ENCODE peak calls at places on chromosomes 2 and 18, in seven cellular contexts. One of them, this sample, is unnamed.

GRCh38 chr2:9638532-9638931 is 7.7 kb upstream of the YWHAQ start:
- DNase-seq in mammary epithelial cell: peak
- DNase-seq in cardiac fibroblast: peak
- DNase-seq in body of pancreas: peak
- DNase-seq in pancreas: no peak
- DNase-seq in dorsolateral prefrontal cortex: peak
- DNase-seq in colonic mucosa: peak
- DNase-seq in this sample: peak

GRCh38 chr2:8514274-8514662 is 167.6 kb upstream of the ID2 start:
- DNase-seq in mammary epithelial cell: no peak
- DNase-seq in dorsolateral prefrontal cortex: no peak
- DNase-seq in body of pancreas: no peak
- DNase-seq in cardiac fibroblast: no peak
- DNase-seq in pancreas: no peak
- DNase-seq in colonic mucosa: no peak
- DNase-seq in this sample: no peak

GRCh38 chr2:8609357-8609804 is 72.5 kb upstream of the ID2 start:
- DNase-seq in pancreas: no peak
- DNase-seq in mammary epithelial cell: no peak
- DNase-seq in body of pancreas: no peak
- DNase-seq in dorsolateral prefrontal cortex: no peak
- DNase-seq in colonic mucosa: peak
- DNase-seq in cardiac fibroblast: peak
- DNase-seq in this sample: no peak

GRCh38 chr2:98729652-98730051 is 1.3 kb downstream of the MGAT4A start:
- DNase-seq in cardiac fibroblast: no peak
- DNase-seq in colonic mucosa: no peak
- DNase-seq in mammary epithelial cell: no peak
- DNase-seq in dorsolateral prefrontal cortex: no peak
- DNase-seq in pancreas: no peak
- DNase-seq in body of pancreas: no peak
- DNase-seq in this sample: no peak

GRCh38 chr2:237198144-237198900 is 112.6 kb downstream of the COPS8 start:
- DNase-seq in dorsolateral prefrontal cortex: no peak
- DNase-seq in mammary epithelial cell: no peak
- DNase-seq in pancreas: no peak
- DNase-seq in body of pancreas: no peak
- DNase-seq in cardiac fibroblast: peak
- DNase-seq in colonic mucosa: no peak
- DNase-seq in this sample: peak

GRCh38 chr2:217147751-217148318 is 288.0 kb upstream of the TNP1 start:
- DNase-seq in dorsolateral prefrontal cortex: no peak
- DNase-seq in mammary epithelial cell: no peak
- DNase-seq in pancreas: no peak
- DNase-seq in body of pancreas: no peak
- DNase-seq in colonic mucosa: no peak
- DNase-seq in cardiac fibroblast: peak
- DNase-seq in this sample: no peak

GRCh38 chr2:189874571-189875320 is 90.5 kb downstream of the PMS1 start:
- DNase-seq in dorsolateral prefrontal cortex: no peak
- DNase-seq in mammary epithelial cell: no peak
- DNase-seq in pancreas: no peak
- DNase-seq in colonic mucosa: no peak
- DNase-seq in cardiac fibroblast: no peak
- DNase-seq in body of pancreas: no peak
- DNase-seq in this sample: no peak

GRCh38 chr2:229401126-229401865 is 130.2 kb upstream of the PID1 start:
- DNase-seq in colonic mucosa: no peak
- DNase-seq in body of pancreas: no peak
- DNase-seq in mammary epithelial cell: no peak
- DNase-seq in cardiac fibroblast: peak
- DNase-seq in pancreas: no peak
- DNase-seq in dorsolateral prefrontal cortex: no peak
- DNase-seq in this sample: peak

GRCh38 chr2:38554973-38555595 is 47.6 kb downstream of the HNRNPLL start:
- DNase-seq in mammary epithelial cell: no peak
- DNase-seq in pancreas: no peak
- DNase-seq in dorsolateral prefrontal cortex: no peak
- DNase-seq in colonic mucosa: no peak
- DNase-seq in body of pancreas: no peak
- DNase-seq in cardiac fibroblast: peak
- DNase-seq in this sample: peak

GRCh38 chr2:159615936-159616733 is at the start of gene BAZ2B:
- DNase-seq in mammary epithelial cell: peak
- DNase-seq in cardiac fibroblast: peak
- DNase-seq in body of pancreas: peak
- DNase-seq in dorsolateral prefrontal cortex: peak
- DNase-seq in pancreas: peak
- DNase-seq in colonic mucosa: peak
- DNase-seq in this sample: peak

GRCh38 chr2:191222507-191222906 is 22.7 kb upstream of the MYO1B start:
- DNase-seq in body of pancreas: no peak
- DNase-seq in dorsolateral prefrontal cortex: no peak
- DNase-seq in pancreas: no peak
- DNase-seq in cardiac fibroblast: peak
- DNase-seq in mammary epithelial cell: peak
- DNase-seq in colonic mucosa: no peak
- DNase-seq in this sample: peak

GRCh38 chr2:101190753-101191516 is 39.8 kb upstream of the TBC1D8 start:
- DNase-seq in body of pancreas: peak
- DNase-seq in colonic mucosa: no peak
- DNase-seq in pancreas: no peak
- DNase-seq in cardiac fibroblast: no peak
- DNase-seq in mammary epithelial cell: peak
- DNase-seq in dorsolateral prefrontal cortex: no peak
- DNase-seq in this sample: no peak

GRCh38 chr2:165636959-165637358 is 157.1 kb downstream of the GALNT3 start:
- DNase-seq in pancreas: no peak
- DNase-seq in body of pancreas: no peak
- DNase-seq in mammary epithelial cell: peak
- DNase-seq in colonic mucosa: no peak
- DNase-seq in dorsolateral prefrontal cortex: no peak
- DNase-seq in cardiac fibroblast: no peak
- DNase-seq in this sample: no peak

GRCh38 chr2:217035967-217036366 is 176.1 kb upstream of the TNP1 start:
- DNase-seq in cardiac fibroblast: peak
- DNase-seq in mammary epithelial cell: no peak
- DNase-seq in pancreas: no peak
- DNase-seq in dorsolateral prefrontal cortex: no peak
- DNase-seq in colonic mucosa: no peak
- DNase-seq in body of pancreas: peak
- DNase-seq in this sample: peak

GRCh38 chr2:216643986-216644662 is 10.9 kb downstream of the IGFBP2 start:
- DNase-seq in mammary epithelial cell: no peak
- DNase-seq in dorsolateral prefrontal cortex: no peak
- DNase-seq in cardiac fibroblast: peak
- DNase-seq in pancreas: peak
- DNase-seq in colonic mucosa: no peak
- DNase-seq in body of pancreas: peak
- DNase-seq in this sample: no peak

GRCh38 chr18:31255953-31256352 is 62.0 kb upstream of the DSG1 start:
- DNase-seq in dorsolateral prefrontal cortex: no peak
- DNase-seq in cardiac fibroblast: no peak
- DNase-seq in body of pancreas: no peak
- DNase-seq in pancreas: no peak
- DNase-seq in colonic mucosa: no peak
- DNase-seq in mammary epithelial cell: peak
- DNase-seq in this sample: no peak

GRCh38 chr2:218993345-218994315 is at the start of gene CRYBA2:
- DNase-seq in cardiac fibroblast: no peak
- DNase-seq in dorsolateral prefrontal cortex: no peak
- DNase-seq in colonic mucosa: no peak
- DNase-seq in mammary epithelial cell: no peak
- DNase-seq in body of pancreas: peak
- DNase-seq in pancreas: peak
- DNase-seq in this sample: no peak

DNA sequence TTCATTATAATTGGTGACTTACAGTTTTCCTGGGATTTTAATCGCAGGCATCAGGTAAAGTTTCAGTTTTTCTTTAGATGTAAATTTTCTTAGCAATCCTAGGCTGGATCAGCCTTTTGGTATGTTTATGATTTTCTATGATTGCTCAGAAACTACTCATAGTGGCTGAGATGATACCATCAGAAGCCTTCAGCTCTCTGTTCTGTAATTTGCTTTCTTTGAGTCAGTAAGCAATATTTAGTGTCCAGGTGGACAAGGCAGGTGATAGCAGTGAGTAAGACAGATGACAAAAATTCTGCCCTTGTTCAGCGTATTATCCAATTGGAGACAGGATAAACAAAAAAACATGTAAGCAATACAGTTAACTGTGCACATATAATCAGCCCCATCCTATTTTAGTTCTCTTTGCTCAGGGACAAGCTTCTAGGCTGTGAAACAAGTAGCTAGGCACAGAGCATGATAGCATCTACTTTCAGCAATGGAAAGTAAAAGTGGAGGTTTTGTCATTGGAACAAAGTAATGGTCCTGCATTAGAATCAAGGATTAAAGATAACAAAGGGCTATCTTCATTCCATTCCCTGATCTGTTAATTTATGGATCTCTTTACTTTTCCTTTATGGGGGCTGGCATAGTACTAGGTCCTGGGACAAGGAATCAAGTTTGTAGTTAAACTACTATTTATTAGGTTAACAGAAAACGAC is 100.8 kb downstream of the EPC2 start:
- DNase-seq in mammary epithelial cell: peak
- DNase-seq in cardiac fibroblast: no peak
- DNase-seq in dorsolateral prefrontal cortex: no peak
- DNase-seq in colonic mucosa: no peak
- DNase-seq in body of pancreas: no peak
- DNase-seq in pancreas: no peak
- DNase-seq in this sample: no peak
- H3K4me3 ChIP-seq in mammary epithelial cell: no peak
- H3K4me3 ChIP-seq in cardiac fibroblast: no peak
- H3K4me3 ChIP-seq in dorsolateral prefrontal cortex: no peak
- H3K4me3 ChIP-seq in colonic mucosa: no peak
- H3K4me3 ChIP-seq in body of pancreas: no peak
- H3K4me3 ChIP-seq in pancreas: no peak
- H3K4me3 ChIP-seq in this sample: no peak

DNA sequence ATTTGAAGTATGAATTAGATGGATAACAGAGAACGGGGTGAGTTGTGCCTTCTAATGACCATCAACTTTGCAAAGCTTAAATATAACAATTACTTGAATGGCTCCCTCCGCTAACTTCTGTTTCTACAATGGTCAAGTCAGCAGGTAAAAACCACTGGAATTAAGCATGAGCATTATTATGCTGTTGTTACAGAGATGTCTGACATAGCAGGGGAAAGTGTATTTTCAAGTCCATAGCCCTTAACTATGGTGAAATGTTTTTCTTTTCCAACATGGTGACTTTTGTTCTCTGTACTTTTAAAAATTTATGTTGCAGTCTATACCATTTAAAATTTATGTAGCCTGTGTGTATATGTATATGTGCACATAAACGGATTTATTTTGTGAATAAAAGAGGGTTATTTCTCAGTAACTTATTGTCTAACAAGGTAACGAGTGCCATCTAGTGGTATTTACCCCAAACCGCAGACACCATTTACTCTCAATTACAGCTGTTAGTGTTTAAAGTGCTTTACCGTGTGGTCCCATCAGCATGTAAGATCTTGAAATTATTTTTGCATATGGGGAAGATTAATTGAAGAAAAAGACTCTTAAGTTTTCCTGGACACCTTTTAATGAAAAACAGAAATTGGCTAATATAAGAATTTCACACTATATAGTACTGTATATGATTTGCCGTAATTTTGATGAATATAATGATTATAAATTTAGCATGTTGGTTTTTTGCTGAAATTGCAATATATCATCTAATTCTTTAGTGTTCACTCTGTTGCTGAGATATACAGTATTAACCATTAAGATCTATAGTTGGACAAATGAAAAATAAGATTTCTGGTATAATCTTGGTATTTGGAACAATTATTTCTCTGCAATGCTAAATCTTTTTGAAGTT is 78.2 kb downstream of the UBE2E3 start:
- DNase-seq in dorsolateral prefrontal cortex: no peak
- DNase-seq in mammary epithelial cell: peak
- DNase-seq in body of pancreas: peak
- DNase-seq in colonic mucosa: peak
- DNase-seq in cardiac fibroblast: peak
- DNase-seq in pancreas: no peak
- DNase-seq in this sample: peak
- TF ChIP-seq CTCF in dorsolateral prefrontal cortex: peak
- TF ChIP-seq CTCF in mammary epithelial cell: peak
- TF ChIP-seq CTCF in body of pancreas: peak
- TF ChIP-seq CTCF in colonic mucosa: peak
- TF ChIP-seq CTCF in cardiac fibroblast: peak
- TF ChIP-seq CTCF in pancreas: peak
- TF ChIP-seq CTCF in this sample: peak

DNA sequence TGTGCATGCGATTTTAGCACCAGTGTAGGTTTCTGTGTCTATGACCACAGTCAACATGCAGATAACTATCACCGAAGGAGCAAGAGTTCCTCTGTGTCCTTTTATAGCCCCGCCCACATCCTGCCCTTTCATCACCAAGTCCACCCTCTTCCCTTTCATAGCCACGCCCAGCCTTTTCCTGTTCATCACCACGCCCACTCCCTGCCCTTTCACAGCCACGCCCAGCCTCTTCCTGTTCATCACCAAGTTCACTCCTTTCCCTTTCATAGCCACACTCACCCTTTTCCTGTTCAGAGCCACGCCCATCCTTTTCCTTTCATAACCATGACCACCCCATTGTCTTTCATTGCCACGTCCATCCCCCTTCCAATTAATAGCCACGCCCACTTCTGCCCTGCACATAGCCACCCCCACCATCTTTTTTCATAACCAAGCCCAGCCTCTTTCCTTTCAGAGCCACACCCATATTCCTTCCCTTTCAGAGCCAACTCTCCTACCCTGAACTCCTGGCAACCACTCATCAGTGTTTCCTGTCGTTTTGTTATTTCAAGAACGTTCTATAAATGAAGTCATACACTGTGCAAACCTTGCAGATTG is 273.9 kb downstream of the MYT1L start:
- DNase-seq in colonic mucosa: peak
- DNase-seq in dorsolateral prefrontal cortex: peak
- DNase-seq in body of pancreas: peak
- DNase-seq in cardiac fibroblast: peak
- DNase-seq in mammary epithelial cell: no peak
- DNase-seq in pancreas: no peak
- DNase-seq in this sample: no peak
- H3K4me3 ChIP-seq in colonic mucosa: no peak
- H3K4me3 ChIP-seq in dorsolateral prefrontal cortex: no peak
- H3K4me3 ChIP-seq in body of pancreas: no peak
- H3K4me3 ChIP-seq in cardiac fibroblast: no peak
- H3K4me3 ChIP-seq in mammary epithelial cell: no peak
- H3K4me3 ChIP-seq in pancreas: no peak
- H3K4me3 ChIP-seq in this sample: no peak

GRCh38 chr2:144329472-144329871 is 190.4 kb downstream of the ZEB2 start:
- DNase-seq in dorsolateral prefrontal cortex: no peak
- DNase-seq in cardiac fibroblast: no peak
- DNase-seq in mammary epithelial cell: no peak
- DNase-seq in colonic mucosa: no peak
- DNase-seq in body of pancreas: no peak
- DNase-seq in pancreas: no peak
- DNase-seq in this sample: no peak
- TF ChIP-seq CTCF in dorsolateral prefrontal cortex: no peak
- TF ChIP-seq CTCF in cardiac fibroblast: no peak
- TF ChIP-seq CTCF in mammary epithelial cell: no peak
- TF ChIP-seq CTCF in colonic mucosa: no peak
- TF ChIP-seq CTCF in body of pancreas: no peak
- TF ChIP-seq CTCF in pancreas: no peak
- TF ChIP-seq CTCF in this sample: no peak

This sample was measured in AG10803.